ENCODE peak calls at places on chromosomes 5 and 9, in ten cellular contexts. U is endothelial cell of umbilical vein, S is pancreas, H is Peyer's patch, Y is fibroblast of lung, I is esophagus squamous epithelium, R is ovary, Q is HCT116, V is hepatocyte, L is MM.1S. X is an unnamed sample. For H3K4me1, the result is how much of the 10 kb centered on the place peaks cover.

GRCh38 chr5:172443441-172444109 is 10.8 kb downstream of the SH3PXD2B start:
- DNase-seq in U (peak), S (peak), H (peak), Y (peak), I (no peak), R (peak), Q (peak), V (peak), L (no peak), X (peak)

GRCh38 chr5:9140202-9140601 is 405.7 kb downstream of the SEMA5A start:
- DNase-seq in U (no peak), S (no peak), H (no peak), Y (no peak), I (no peak), R (no peak), Q (no peak), V (no peak), L (no peak), X (no peak)

GRCh38 chr9:124251605-124252366 is 6.0 kb upstream of the NEK6 start:
- DNase-seq in U (peak), S (peak), H (peak), Y (peak), I (no peak), R (peak), Q (no peak), V (no peak), L (no peak), X (no peak)

GRCh38 chr9:26175264-26175663 is 497.0 kb upstream of the TUSC1 start:
- DNase-seq in U (no peak), S (no peak), H (no peak), Y (peak), I (no peak), R (no peak), Q (no peak), V (no peak), L (no peak), X (no peak)

GRCh38 chr5:133611357-133612020 is 852 bp downstream of the FSTL4 start:
- DNase-seq in U (no peak), S (peak), H (no peak), Y (no peak), I (no peak), R (no peak), Q (no peak), V (peak), L (no peak), X (no peak)

GRCh38 chr9:136416914-136417313 is 6.5 kb downstream of the PMPCA start:
- DNase-seq in U (no peak), S (no peak), H (no peak), Y (no peak), I (no peak), R (no peak), Q (no peak), V (no peak), L (no peak), X (no peak)

GRCh38 chr5:176888016-176888864 is 10.9 kb downstream of the HK3 start:
- DNase-seq in U (no peak), S (peak), H (peak), Y (no peak), I (no peak), R (no peak), Q (no peak), V (no peak), L (no peak), X (peak)

GRCh38 chr5:84403773-84404172 is 19.1 kb upstream of the EDIL3 start:
- DNase-seq in U (peak), S (no peak), H (no peak), Y (peak), I (no peak), R (no peak), Q (peak), V (no peak), L (no peak), X (no peak)

GRCh38 chr5:122756263-122756911 is 18.5 kb upstream of the SNX2 start:
- DNase-seq in U (peak), S (no peak), H (no peak), Y (peak), I (no peak), R (no peak), Q (no peak), V (no peak), L (no peak), X (no peak)

GRCh38 chr5:102341918-102342317 is 45.8 kb upstream of the SLCO4C1 start:
- DNase-seq in U (no peak), S (no peak), H (no peak), Y (no peak), I (no peak), R (no peak), Q (no peak), V (peak), L (no peak), X (no peak)

GRCh38 chr5:172007795-172008465 is 1.5 kb upstream of the FBXW11 start:
- DNase-seq in U (peak), S (no peak), H (no peak), Y (peak), I (no peak), R (peak), Q (no peak), V (no peak), L (no peak), X (peak)

GRCh38 chr5:89729623-89730390 is 679.7 kb downstream of the CETN3 start:
- DNase-seq in U (peak), S (no peak), H (no peak), Y (peak), I (no peak), R (no peak), Q (peak), V (peak), L (peak), X (no peak)

GRCh38 chr9:138015021-138015829 is 137.6 kb downstream of the CACNA1B start:
- DNase-seq in U (no peak), S (peak), H (no peak), Y (no peak), I (no peak), R (no peak), Q (no peak), V (no peak), L (no peak), X (no peak)

GRCh38 chr5:128264567-128264966 is 181.0 kb downstream of the SLC12A2 start:
- DNase-seq in U (no peak), S (no peak), H (no peak), Y (no peak), I (no peak), R (no peak), Q (no peak), V (no peak), L (no peak), X (no peak)

GRCh38 chr9:6552033-6552737 is 93.3 kb downstream of the GLDC start:
- DNase-seq in U (peak), S (no peak), H (no peak), Y (peak), I (no peak), R (no peak), Q (no peak), V (no peak), L (no peak), X (no peak)

GRCh38 chr9:124661184-124661755 is 109.8 kb downstream of the NR6A1 start:
- DNase-seq in U (peak), S (no peak), H (no peak), Y (peak), I (no peak), R (no peak), Q (no peak), V (no peak), L (no peak), X (no peak)

GRCh38 chr9:88781500-88782391 is 209.5 kb upstream of the S1PR3 start:
- DNase-seq in U (peak), S (no peak), H (no peak), Y (peak), I (no peak), R (no peak), Q (no peak), V (peak), L (no peak), X (no peak)

GRCh38 chr9:38418366-38418765 is 5.9 kb downstream of the IGFBPL1 start:
- DNase-seq in U (no peak), S (no peak), H (no peak), Y (no peak), I (no peak), R (no peak), Q (no peak), V (no peak), L (no peak), X (no peak)

GRCh38 chr5:56247596-56247995 is 14.5 kb upstream of the ANKRD55 start:
- DNase-seq in U (peak), S (no peak), H (no peak), Y (peak), I (no peak), R (no peak), Q (no peak), V (no peak), L (no peak), X (no peak)

GRCh38 chr9:134826336-134827246 is 54.0 kb upstream of the FCN2 start:
- DNase-seq in U (no peak), S (no peak), H (no peak), Y (no peak), I (no peak), R (no peak), Q (no peak), V (no peak), L (no peak), X (no peak)

GRCh38 chr9:114099523-114100270 is 605 bp upstream of the KIF12 start:
- DNase-seq in U (no peak), S (no peak), H (no peak), Y (no peak), I (no peak), R (no peak), Q (no peak), V (no peak), L (no peak), X (no peak)

GRCh38 chr5:142000709-142001484 is 11.9 kb downstream of the GNPDA1 start:
- DNase-seq in U (peak), S (no peak), H (no peak), Y (no peak), I (no peak), R (no peak), Q (no peak), V (no peak), L (no peak), X (no peak)

GRCh38 chr9:105884416-105884815 is 190.1 kb downstream of the TMEM38B start:
- DNase-seq in U (no peak), S (no peak), H (no peak), Y (no peak), I (no peak), R (no peak), Q (no peak), V (no peak), L (no peak), X (no peak)

GRCh38 chr9:89956907-89957306 is 352.1 kb downstream of the GADD45G start:
- DNase-seq in U (no peak), S (no peak), H (no peak), Y (no peak), I (no peak), R (no peak), Q (no peak), V (no peak), L (no peak), X (no peak)

GRCh38 chr5:36611520-36612274 is 5.3 kb downstream of the SLC1A3 start:
- DNase-seq in U (no peak), S (no peak), H (no peak), Y (peak), I (no peak), R (no peak), Q (no peak), V (no peak), L (no peak), X (no peak)

GRCh38 chr5:154858972-154859950 is 834 bp downstream of the CNOT8 start:
- DNase-seq in U (peak), S (no peak), H (no peak), Y (no peak), I (no peak), R (no peak), Q (no peak), V (peak), L (peak), X (no peak)

GRCh38 chr5:169895876-169896275 is 84.4 kb downstream of the INSYN2B start:
- DNase-seq in U (no peak), S (no peak), H (no peak), Y (peak), I (no peak), R (no peak), Q (no peak), V (no peak), L (no peak), X (no peak)

GRCh38 chr5:135106136-135106535 is 72.1 kb upstream of the PITX1 start:
- DNase-seq in U (no peak), S (no peak), H (no peak), Y (no peak), I (no peak), R (no peak), Q (no peak), V (no peak), L (no peak), X (no peak)

GRCh38 chr5:143054480-143054941 is 284.3 kb downstream of the ARHGAP26 start:
- DNase-seq in U (peak), S (no peak), H (no peak), Y (peak), I (no peak), R (no peak), Q (no peak), V (no peak), L (peak), X (no peak)

GRCh38 chr5:98187945-98188344 is 585.5 kb upstream of the RGMB start:
- DNase-seq in U (no peak), S (no peak), H (no peak), Y (peak), I (no peak), R (no peak), Q (no peak), V (no peak), L (no peak), X (no peak)

GRCh38 chr9:95399261-95399660 is 81.8 kb upstream of the FANCC start:
- DNase-seq in U (no peak), S (no peak), H (no peak), Y (no peak), I (no peak), R (no peak), Q (no peak), V (no peak), L (no peak), X (no peak)

GRCh38 chr9:17462869-17463464 is 115.9 kb upstream of the SH3GL2 start:
- DNase-seq in U (peak), S (no peak), H (no peak), Y (peak), I (no peak), R (peak), Q (no peak), V (peak), L (peak), X (no peak)

GRCh38 chr9:133809335-133809734 is 71.2 kb upstream of the SARDH start:
- DNase-seq in U (no peak), S (no peak), H (no peak), Y (no peak), I (no peak), R (no peak), Q (no peak), V (no peak), L (no peak), X (no peak)

GRCh38 chr5:180390441-180391190 is 37.5 kb upstream of the GFPT2 start:
- DNase-seq in U (no peak), S (no peak), H (no peak), Y (peak), I (no peak), R (no peak), Q (no peak), V (no peak), L (no peak), X (no peak)

GRCh38 chr9:112249277-112249676 is 74.2 kb upstream of the SUSD1 start:
- DNase-seq in U (peak), S (no peak), H (no peak), Y (peak), I (no peak), R (no peak), Q (no peak), V (no peak), L (peak), X (no peak)

GRCh38 chr9:34046784-34047379 is 1.8 kb downstream of the UBAP2 start:
- DNase-seq in U (peak), S (no peak), H (no peak), Y (no peak), I (no peak), R (no peak), Q (no peak), V (peak), L (no peak), X (peak)

GRCh38 chr9:117414906-117415583 is at the start of gene ASTN2:
- DNase-seq in U (no peak), S (peak), H (no peak), Y (peak), I (no peak), R (no peak), Q (no peak), V (no peak), L (peak), X (no peak)

GRCh38 chr9:70340572-70340971 is 73.9 kb downstream of the KLF9 start:
- DNase-seq in U (peak), S (no peak), H (no peak), Y (peak), I (no peak), R (no peak), Q (no peak), V (peak), L (no peak), X (no peak)
- TF ChIP-seq CTCF in U (peak), S (peak), H (no peak), Y (no peak), I (peak), R (peak), Q (peak), V (peak), L (peak), X (no peak)

GRCh38 chr5:14187157-14187556 is 44.0 kb downstream of the TRIO start:
- DNase-seq in U (no peak), S (no peak), H (no peak), Y (no peak), I (no peak), R (no peak), Q (no peak), V (no peak), L (no peak), X (no peak)
- H3K4me1 ChIP-seq in U (half or more), S (under half), H (under half), Y (half or more), I (under half), R (under half), Q (half or more), V (under half), L (under half), X (under half)

GRCh38 chr5:150065346-150065745 is 21.0 kb downstream of the CSF1R start:
- DNase-seq in U (no peak), S (peak), H (no peak), Y (peak), I (no peak), R (no peak), Q (no peak), V (no peak), L (no peak), X (no peak)
- TF ChIP-seq CTCF in U (no peak), S (no peak), H (no peak), Y (no peak), I (no peak), R (no peak), Q (no peak), V (no peak), L (no peak), X (no peak)

GRCh38 chr5:132503244-132503643 is 12.7 kb upstream of the IRF1 start:
- DNase-seq in U (no peak), S (no peak), H (no peak), Y (no peak), I (no peak), R (no peak), Q (no peak), V (no peak), L (no peak), X (no peak)

GRCh38 chr5:132500931-132501628 is 10.5 kb upstream of the IRF1 start:
- DNase-seq in U (peak), S (peak), H (peak), Y (peak), I (no peak), R (peak), Q (no peak), V (peak), L (peak), X (peak)

GRCh38 chr5:132501629-132501956 is 11.0 kb upstream of the IRF1 start:
- DNase-seq in U (no peak), S (no peak), H (no peak), Y (no peak), I (no peak), R (no peak), Q (no peak), V (no peak), L (no peak), X (no peak)

GRCh38 chr5:132500244-132500930 is 9.8 kb upstream of the IRF1 start:
- DNase-seq in U (no peak), S (no peak), H (peak), Y (no peak), I (no peak), R (no peak), Q (no peak), V (peak), L (peak), X (no peak)

DNA sequence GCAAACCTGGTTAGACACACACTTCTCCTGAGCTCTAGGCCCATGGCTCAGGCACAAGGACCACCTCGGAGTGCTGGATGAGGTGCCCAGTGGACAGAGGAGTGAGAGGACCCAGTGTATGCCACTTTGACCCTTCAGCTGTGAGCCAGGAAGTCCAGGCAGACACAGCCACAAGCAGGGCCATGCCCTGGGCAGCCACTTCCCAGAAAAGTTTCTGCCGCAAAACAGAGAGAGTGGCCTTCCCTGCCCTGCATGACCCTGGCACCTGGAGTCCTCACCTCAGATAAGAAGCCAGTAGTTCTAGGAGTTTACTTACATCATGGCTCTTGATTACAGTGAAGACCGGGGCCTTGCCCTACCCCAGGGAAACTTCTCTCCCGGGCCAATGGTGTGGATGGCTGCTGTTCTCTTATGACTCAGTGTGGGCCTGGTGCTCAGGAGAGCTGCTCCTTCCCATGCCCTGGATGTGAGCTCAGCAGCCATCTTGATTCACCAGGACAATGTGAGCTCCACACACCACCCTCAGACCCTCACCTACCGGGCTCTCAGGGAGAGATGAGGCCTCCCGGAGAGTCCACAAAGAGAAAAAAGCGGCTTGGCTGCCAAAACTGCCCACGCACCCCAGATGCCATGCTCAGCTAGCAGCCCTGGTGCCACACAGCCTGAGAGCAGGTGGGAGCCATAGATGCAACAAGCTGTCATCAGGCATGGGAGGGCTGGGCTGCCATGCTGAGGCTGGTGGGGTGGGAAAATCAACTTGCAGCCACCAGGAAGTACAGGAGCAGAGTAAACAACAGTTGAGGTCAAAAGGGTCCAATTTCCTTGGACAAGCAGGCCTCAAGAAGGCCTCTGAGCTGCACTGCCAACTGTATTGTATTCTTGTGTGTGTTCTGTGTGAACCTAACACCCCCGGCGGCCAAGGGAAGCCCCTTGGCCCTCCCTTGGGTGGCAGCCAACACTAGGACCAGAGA is 11.7 kb upstream of the IRF1 start:
- DNase-seq in U (no peak), S (no peak), H (peak), Y (peak), I (no peak), R (no peak), Q (no peak), V (peak), L (no peak), X (no peak)
- H3K4me1 ChIP-seq in U (under half), S (under half), H (under half), Y (under half), I (under half), R (under half), Q (half or more), V (under half), L (half or more), X (half or more)

DNA sequence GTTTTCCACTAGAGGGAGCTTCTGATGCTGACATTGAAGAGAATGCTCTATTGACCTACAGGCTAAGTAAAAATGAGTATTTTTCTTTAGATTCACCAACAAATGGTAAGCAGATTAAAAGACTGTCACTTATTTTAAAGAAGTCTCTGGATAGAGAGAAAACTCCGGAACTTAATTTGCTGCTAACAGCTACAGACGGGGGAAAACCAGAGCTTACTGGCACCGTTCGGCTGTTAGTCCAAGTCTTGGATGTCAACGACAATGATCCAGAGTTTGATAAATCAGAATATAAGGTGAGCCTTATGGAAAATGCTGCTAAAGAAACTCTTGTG is 764 bp downstream of the PCDHA11 start:
- DNase-seq in U (no peak), S (no peak), H (no peak), Y (no peak), I (no peak), R (no peak), Q (peak), V (no peak), L (no peak), X (no peak)
- TF ChIP-seq CTCF in U (no peak), S (no peak), H (no peak), Y (no peak), I (no peak), R (no peak), Q (peak), V (peak), L (peak), X (no peak)